ENCODE peak calls at places on chromosomes 1 and 21, in five cellular contexts. R is AG10803, T is cardiac fibroblast, I is uterus, Y is activated B cell treated with CpG ODN at 0.5 μM for 24 hours. Z is an unnamed sample.

GRCh38 chr1:222284466-222284865 is 263.4 kb downstream of the HHIPL2 start:
- DNase-seq in R (peak; percentile 21), T (no peak), I (no peak), Y (no peak), Z (no peak)

GRCh38 chr1:201826830-201827229 is 2.1 kb upstream of the IPO9 start:
- DNase-seq in R (peak; percentile 27), T (peak; percentile 42), I (no peak), Y (no peak), Z (no peak)

GRCh38 chr1:44820945-44821715 is 12.8 kb downstream of the BTBD19 start:
- DNase-seq in R (no peak), T (no peak), I (no peak), Y (no peak), Z (no peak)

GRCh38 chr1:226496616-226497015 is 51.9 kb upstream of the STUM start:
- DNase-seq in R (no peak), T (no peak), I (no peak), Y (no peak), Z (no peak)

GRCh38 chr21:42423197-42423675 is 19.5 kb downstream of the UBASH3A start:
- DNase-seq in R (no peak), T (no peak), I (no peak), Y (no peak), Z (no peak)

GRCh38 chr1:109959974-109960744 is 24.4 kb upstream of the AHCYL1 start:
- DNase-seq in R (peak; percentile 92), T (peak; percentile 89), I (no peak), Y (no peak), Z (no peak)

GRCh38 chr1:227368009-227368408 is 49.7 kb upstream of the CDC42BPA start:
- DNase-seq in R (no peak), T (no peak), I (no peak), Y (no peak), Z (no peak)

GRCh38 chr1:118115567-118116272 is 69.3 kb downstream of the SPAG17 start:
- DNase-seq in R (no peak), T (peak; percentile 10), I (no peak), Y (no peak), Z (no peak)

GRCh38 chr21:32226444-32226843 is 52.4 kb downstream of the MIS18A start:
- DNase-seq in R (no peak), T (no peak), I (no peak), Y (no peak), Z (no peak)

GRCh38 chr1:143611159-143611558 is 360.6 kb downstream of the FAM72C start:
- DNase-seq in R (no peak), T (no peak), I (no peak), Y (no peak), Z (no peak)

GRCh38 chr1:59543211-59543668 is 246.3 kb downstream of the FGGY start:
- DNase-seq in R (no peak), T (no peak), I (no peak), Y (no peak), Z (no peak)

DNA sequence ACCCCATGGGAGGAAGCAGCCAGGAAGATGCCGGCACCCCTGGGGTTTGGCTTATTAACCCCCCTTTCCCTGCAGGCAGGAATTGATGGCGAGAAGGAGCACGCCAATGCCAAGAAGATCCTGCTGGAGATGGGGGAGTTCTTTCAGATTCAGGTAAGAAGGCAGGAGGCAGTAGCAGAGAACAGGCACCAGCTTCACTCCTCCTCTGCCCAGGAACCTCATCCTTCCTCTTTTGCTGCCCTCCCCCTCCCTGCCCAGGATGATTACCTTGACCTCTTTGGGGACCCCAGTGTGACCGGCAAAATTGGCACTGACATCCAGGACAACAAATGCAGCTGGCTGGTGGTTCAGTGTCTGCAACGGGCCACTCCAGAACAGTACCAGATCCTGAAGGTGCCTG is 1.2 kb upstream of the RUSC1 start:
- DNase-seq in R (no peak), T (no peak), I (no peak), Y (no peak), Z (no peak)
- TF ChIP-seq CTCF in R (no peak), T (no peak), I (no peak), Y (no peak), Z (no peak)

DNA sequence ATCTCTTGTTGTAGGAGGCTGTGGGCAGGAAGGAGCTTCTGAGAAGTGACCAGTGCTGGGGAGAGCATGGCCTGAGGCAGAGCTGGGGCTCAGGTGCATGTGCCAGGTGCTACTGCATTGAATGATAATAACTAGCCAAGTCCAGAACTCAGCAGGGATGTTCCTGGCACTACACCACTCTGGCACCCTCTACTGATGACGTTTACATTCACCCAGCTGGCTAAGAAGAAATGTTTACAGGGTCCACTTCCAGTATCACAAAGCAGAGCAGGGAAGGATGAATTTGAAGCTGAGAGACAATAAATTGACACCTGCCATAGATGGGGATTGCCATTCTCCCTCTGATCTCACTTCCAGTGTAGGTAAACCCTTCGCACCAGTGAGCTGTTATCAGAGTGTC is 411.8 kb downstream of the SETD4 start:
- DNase-seq in R (no peak), T (no peak), I (no peak), Y (no peak), Z (no peak)
- TF ChIP-seq CTCF in R (no peak), T (no peak), I (no peak), Y (no peak), Z (no peak)

DNA sequence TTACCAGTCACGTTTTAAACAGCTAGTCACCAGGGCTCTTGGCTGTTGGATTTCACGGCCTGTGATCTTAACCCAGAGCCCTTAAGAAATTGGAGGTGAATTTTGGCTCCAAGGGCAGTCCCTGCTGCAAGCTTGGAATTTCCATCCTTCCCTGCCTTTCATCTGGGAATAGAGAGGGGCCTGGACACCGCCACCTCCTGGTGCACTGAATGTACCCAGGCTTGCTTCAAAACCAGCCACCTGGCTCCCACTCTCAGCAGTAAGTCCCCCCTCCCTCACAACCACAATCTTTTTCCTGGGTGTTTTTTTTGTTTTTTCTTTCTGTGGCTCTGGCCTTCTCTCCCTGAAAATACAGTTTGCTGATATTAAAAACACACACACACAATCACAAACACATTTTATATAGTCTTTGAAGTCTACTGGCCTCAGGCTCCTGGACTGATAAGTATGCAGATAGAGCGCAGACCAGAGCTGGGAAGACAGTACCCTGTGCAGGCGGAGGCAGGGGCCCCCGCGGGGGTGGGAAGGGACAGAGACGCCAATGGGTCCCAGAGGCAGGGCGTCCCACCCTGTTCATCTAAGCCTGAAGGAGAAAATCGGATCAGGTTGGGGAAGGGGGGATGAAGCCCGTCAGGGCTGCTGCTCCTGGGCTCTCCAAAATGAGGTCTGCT is 65.8 kb upstream of the IGSF21 start:
- DNase-seq in R (no peak), T (no peak), I (no peak), Y (no peak), Z (no peak)
- TF ChIP-seq CTCF in R (peak; percentile 41), T (no peak), I (no peak), Y (no peak), Z (no peak)

GRCh38 chr1:206797534-206798383 is 25.5 kb upstream of the IL10 start:
- DNase-seq in R (no peak), T (no peak), I (no peak), Y (no peak), Z (no peak)
- TF ChIP-seq CTCF in R (peak; percentile 41), T (peak; percentile 60), I (no peak), Y (no peak), Z (peak; percentile 62)

DNA sequence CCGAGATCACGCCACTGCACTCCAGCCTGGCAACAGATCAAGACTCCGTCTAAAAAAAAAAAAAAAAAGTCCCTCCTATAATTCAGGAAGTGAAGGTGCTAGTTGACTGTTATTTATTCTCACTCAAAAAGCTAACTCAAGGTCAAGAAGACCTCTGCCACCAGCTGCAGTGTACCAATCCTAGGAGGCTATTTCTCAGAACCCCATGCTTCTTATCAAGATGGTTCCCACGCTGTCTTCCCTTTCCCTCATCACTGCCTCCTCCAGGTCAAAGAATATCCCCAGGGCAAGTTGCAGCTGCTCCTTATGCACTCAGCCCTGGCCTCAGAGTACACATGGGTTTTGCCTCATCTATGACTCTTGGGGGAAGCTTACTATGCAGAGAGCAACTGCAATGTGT is 53.6 kb downstream of the RERE start:
- DNase-seq in R (no peak), T (peak; percentile 28), I (no peak), Y (no peak), Z (no peak)
- TF ChIP-seq CTCF in R (no peak), T (no peak), I (no peak), Y (no peak), Z (no peak)

GRCh38 chr21:45829566-45830147 is 151.9 kb upstream of the COL6A1 start:
- DNase-seq in R (no peak), T (no peak), I (no peak), Y (no peak), Z (no peak)
- TF ChIP-seq CTCF in R (no peak), T (no peak), I (no peak), Y (no peak), Z (no peak)

DNA sequence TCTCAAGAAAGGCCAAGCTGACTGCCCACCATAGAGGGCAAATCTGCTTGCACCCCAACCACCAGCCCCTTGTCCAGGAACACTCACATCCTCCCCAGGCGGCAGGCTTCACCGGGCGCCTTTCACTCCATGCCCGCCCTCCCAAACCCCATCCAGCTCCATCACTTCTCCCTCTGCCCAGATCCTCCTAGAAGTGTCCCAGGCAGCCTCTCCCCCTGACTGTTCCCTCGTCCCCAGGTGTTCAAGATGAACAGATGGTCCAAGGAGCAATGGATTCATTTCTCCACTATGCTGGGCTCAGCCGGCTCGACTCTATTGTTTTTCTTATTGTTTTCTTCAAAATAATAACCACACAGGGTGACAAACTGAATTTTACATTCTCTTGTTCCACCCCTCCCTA is 22.1 kb downstream of the S100A6 start:
- DNase-seq in R (no peak), T (no peak), I (no peak), Y (no peak), Z (no peak)
- TF ChIP-seq CTCF in R (no peak), T (no peak), I (no peak), Y (no peak), Z (no peak)

GRCh38 chr1:234605983-234606730 is 3.8 kb downstream of the IRF2BP2 start:
- DNase-seq in R (peak; percentile 70), T (peak; percentile 66), I (no peak), Y (no peak), Z (no peak)

GRCh38 chr1:234606731-234607090 is 3.3 kb downstream of the IRF2BP2 start:
- DNase-seq in R (no peak), T (no peak), I (no peak), Y (no peak), Z (no peak)

GRCh38 chr1:234604393-234604725 is 5.6 kb downstream of the IRF2BP2 start:
- DNase-seq in R (no peak), T (no peak), I (no peak), Y (no peak), Z (no peak)

GRCh38 chr1:234604726-234605492 is 5.1 kb downstream of the IRF2BP2 start:
- DNase-seq in R (peak; percentile 75), T (peak; percentile 74), I (no peak), Y (no peak), Z (no peak)

DNA sequence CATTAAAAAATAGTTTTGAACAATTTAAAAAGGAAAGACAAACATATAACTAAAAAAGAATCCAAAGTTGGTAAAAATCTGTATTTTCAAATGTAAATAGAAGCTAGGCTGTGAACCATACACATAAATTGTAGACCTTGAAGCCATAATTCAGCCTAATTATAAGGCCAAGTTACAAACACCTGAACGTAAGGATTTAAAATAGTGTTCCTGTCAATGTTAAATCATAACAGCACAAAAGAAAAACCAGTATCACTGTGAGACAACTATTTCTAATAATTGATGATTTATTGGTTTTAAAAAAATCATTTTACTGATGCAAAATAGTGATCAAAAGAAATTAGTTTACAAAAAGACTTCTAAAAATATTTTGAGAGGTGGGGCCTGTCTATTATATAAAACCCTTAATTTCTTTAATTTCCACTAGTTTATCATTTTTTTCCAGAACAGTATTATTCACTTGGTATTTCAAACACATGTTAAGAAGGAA is 4.4 kb downstream of the IRF2BP2 start:
- DNase-seq in R (no peak), T (no peak), I (no peak), Y (no peak), Z (no peak)
- TF ChIP-seq CTCF in R (no peak), T (no peak), I (no peak), Y (no peak), Z (no peak)

Z was measured in astrocyte of the cerebellum.